ENCODE peak calls at places on chromosomes 2 and 18, in eight cellular contexts. R is SW480; L is RWPE1; D is mesendoderm; J is activated T-cell treated with anti-CD3 and anti-CD28 coated beads for 1 hour; Q is stimulated activated CD8-positive, alpha-beta memory T cell treated with anti-CD3 and anti-CD28 coated beads, Interleukin-7, amount 100 ng/mL, for 1 hour; B is central memory CD8-positive, alpha-beta T cell; E is glomerular endothelial cell. T is an unnamed sample.

GRCh38 chr2:162085090-162085891 is 11.3 kb upstream of the DPP4 start:
- DNase-seq in D (no peak), Q (no peak), L (no peak), J (no peak), R (no peak), E (no peak), B (no peak), T (no peak)

GRCh38 chr2:234164499-234165409 is 114.3 kb downstream of the SPP2 start:
- DNase-seq in Q (peak), E (no peak), J (peak), L (no peak), D (no peak), B (peak), R (no peak), T (no peak)

GRCh38 chr18:34591920-34592444 is 118.1 kb upstream of the DTNA start:
- DNase-seq in J (no peak), D (no peak), E (no peak), R (no peak), Q (no peak), L (no peak), B (no peak), T (no peak)

GRCh38 chr2:68456198-68456597 is 10.9 kb downstream of the FBXO48 start:
- DNase-seq in B (no peak), D (no peak), R (no peak), E (no peak), Q (no peak), L (no peak), J (no peak), T (no peak)

GRCh38 chr18:46408334-46408987 is 248.6 kb downstream of the LOXHD1 start:
- DNase-seq in Q (no peak), R (no peak), L (no peak), E (no peak), J (no peak), D (peak), B (no peak), T (no peak)

GRCh38 chr18:568731-569130 is 11.4 kb upstream of the CETN1 start:
- DNase-seq in Q (no peak), L (no peak), J (no peak), E (no peak), B (no peak), D (no peak), R (no peak), T (no peak)

GRCh38 chr2:15238028-15238427 is 323.1 kb downstream of the NBAS start:
- DNase-seq in J (no peak), E (no peak), D (no peak), B (no peak), R (no peak), L (no peak), Q (no peak), T (no peak)

GRCh38 chr2:222315443-222316121 is 16.8 kb upstream of the PAX3 start:
- DNase-seq in L (no peak), J (no peak), B (no peak), Q (no peak), E (no peak), D (no peak), R (no peak), T (no peak)

GRCh38 chr2:126804347-126804746 is 94.3 kb upstream of the TEX51 start:
- DNase-seq in L (no peak), D (no peak), Q (no peak), J (no peak), R (no peak), E (no peak), B (no peak), T (no peak)

GRCh38 chr2:157443795-157444642 is at the start of gene CYTIP:
- DNase-seq in B (peak), E (no peak), L (no peak), Q (no peak), R (no peak), D (no peak), J (peak), T (peak)

GRCh38 chr2:160309585-160309984 is 109.5 kb upstream of the ITGB6 start:
- DNase-seq in E (no peak), B (no peak), R (no peak), J (no peak), Q (no peak), L (no peak), D (peak), T (no peak)

GRCh38 chr18:29753379-29753778 is 1289.2 kb downstream of the DSC3 start:
- DNase-seq in E (no peak), D (no peak), J (no peak), B (no peak), Q (no peak), R (no peak), L (no peak), T (no peak)

GRCh38 chr2:27306657-27307544 is 1.3 kb downstream of the UCN start:
- DNase-seq in Q (no peak), J (peak), E (no peak), B (no peak), R (no peak), L (no peak), D (no peak), T (no peak)

GRCh38 chr2:238854699-238855111 is 6.8 kb downstream of the TWIST2 start:
- DNase-seq in Q (no peak), E (no peak), J (no peak), B (no peak), D (no peak), R (no peak), L (no peak), T (no peak)

GRCh38 chr2:189579585-189579984 is 1.0 kb downstream of the SLC40A1 start:
- DNase-seq in J (no peak), B (no peak), E (no peak), R (no peak), Q (no peak), L (no peak), D (no peak), T (no peak)

GRCh38 chr2:84697895-84698294 is 181.6 kb downstream of the DNAH6 start:
- DNase-seq in L (peak), D (peak), B (no peak), J (no peak), Q (no peak), R (peak), E (no peak), T (no peak)

GRCh38 chr2:203360833-203361430 is 32.7 kb downstream of the ABI2 start:
- DNase-seq in J (no peak), R (no peak), E (no peak), Q (no peak), B (no peak), L (no peak), D (no peak), T (peak)

T was measured in right cardiac atrium.